ENCODE peak calls at places on chromosomes 16 and 17, in four cellular contexts. Q is activated naive CD8-positive, alpha-beta T cell treated with anti-CD3 and anti-CD28 coated beads for 36 hours; I is EL; A is GM13977. R is an unnamed sample.

GRCh38 chr17:17718251-17718650 is 37.0 kb downstream of the RAI1 start:
- DNase-seq in Q (no peak), I (no peak), A (no peak), R (no peak)

GRCh38 chr16:81461756-81462155 is 17.1 kb downstream of the CMIP start:
- DNase-seq in Q (no peak), I (no peak), A (no peak), R (no peak)

GRCh38 chr17:32445075-32445427 is 741 bp downstream of the PSMD11 start:
- DNase-seq in Q (peak), I (peak), A (no peak), R (peak)

GRCh38 chr17:58329035-58329807 is 626 bp upstream of the TSPOAP1 start:
- DNase-seq in Q (peak), I (no peak), A (peak), R (no peak)

GRCh38 chr16:78751601-78752000 is 652.1 kb downstream of the WWOX start:
- DNase-seq in Q (no peak), I (no peak), A (no peak), R (no peak)

GRCh38 chr17:20930065-20930760 is 112.6 kb downstream of the USP22 start:
- DNase-seq in Q (no peak), I (peak), A (no peak), R (no peak)

GRCh38 chr16:35639233-35640205 is 2180.1 kb downstream of the TP53TG3F start:
- DNase-seq in Q (no peak), I (no peak), A (no peak), R (no peak)

GRCh38 chr16:86016201-86016965 is 117.4 kb downstream of the IRF8 start:
- DNase-seq in Q (peak), I (peak), A (peak), R (peak)

GRCh38 chr17:61456688-61457225 is 4.5 kb downstream of the TBX4 start:
- DNase-seq in Q (no peak), I (no peak), A (no peak), R (no peak)

GRCh38 chr16:27399969-27400368 is 2.0 kb upstream of the IL21R start:
- DNase-seq in Q (no peak), I (no peak), A (no peak), R (no peak)

GRCh38 chr16:17365591-17366298 is 105.0 kb downstream of the XYLT1 start:
- DNase-seq in Q (no peak), I (no peak), A (no peak), R (no peak)

GRCh38 chr17:43663383-43663782 is 1.7 kb upstream of the MEOX1 start:
- DNase-seq in Q (no peak), I (no peak), A (no peak), R (no peak)

GRCh38 chr17:46854515-46854914 is 3.1 kb downstream of the WNT9B start:
- DNase-seq in Q (no peak), I (no peak), A (no peak), R (no peak)

GRCh38 chr16:77304883-77305282 is 105.7 kb downstream of the SYCE1L start:
- DNase-seq in Q (no peak), I (no peak), A (no peak), R (no peak)

GRCh38 chr16:89696598-89697128 is 4.8 kb downstream of the SPATA2L start:
- DNase-seq in Q (no peak), I (no peak), A (peak), R (peak)

GRCh38 chr17:63399856-63400255 is 46.2 kb downstream of the CYB561 start:
- DNase-seq in Q (no peak), I (no peak), A (no peak), R (no peak)

GRCh38 chr16:87924041-87924851 is 12.1 kb downstream of the CA5A start:
- DNase-seq in Q (no peak), I (no peak), A (peak), R (peak)

GRCh38 chr17:864315-864714 is 82.2 kb downstream of the MRM3 start:
- DNase-seq in Q (no peak), I (no peak), A (no peak), R (no peak)

GRCh38 chr16:1488054-1488601 is 616 bp downstream of the PTX4 start:
- DNase-seq in Q (no peak), I (no peak), A (no peak), R (no peak)

GRCh38 chr16:20410153-20410723 is 904 bp downstream of the ACSM5 start:
- DNase-seq in Q (no peak), I (no peak), A (peak), R (no peak)

GRCh38 chr16:60811657-60812056 is 1224.6 kb downstream of the CDH8 start:
- DNase-seq in Q (no peak), I (no peak), A (no peak), R (no peak)

GRCh38 chr17:77186141-77186604 is 45.4 kb downstream of the SEC14L1 start:
- DNase-seq in Q (peak), I (no peak), A (no peak), R (peak)

GRCh38 chr16:21247376-21247775 is 13.9 kb downstream of the ANKS4B start:
- DNase-seq in Q (no peak), I (no peak), A (no peak), R (no peak)